ENCODE peak calls at places on chromosomes 7 and 10, in ten cellular contexts. M is activated CD4-positive, alpha-beta T cell treated with anti-CD3 and anti-CD28 coated beads, Interleukin-2, amount 50 U/mL, for 24 hours; H is nephron progenitor cell; V is GM04503; W is foreskin fibroblast; X is stimulated activated CD4-positive, alpha-beta T cell treated with anti-CD3 and anti-CD28 coated beads, TNF-alpha, amount 100 ng/mL, for 1 hour; K is activated CD8-positive, alpha-beta memory T cell treated with anti-CD3 and anti-CD28 coated beads, Interleukin-2, amount 50 U/mL, for 48 hours; B is cardiac muscle cell; Q is esophagus squamous epithelium; J is stimulated activated CD8-positive, alpha-beta memory T cell treated with anti-CD3 and anti-CD28 coated beads, Interleukin-7, amount 100 ng/mL, for 1 hour. N is an unnamed sample.

GRCh38 chr10:98963608-98964007 is 272.0 kb downstream of the HPSE2 start:
- DNase-seq in M (no peak), H (no peak), V (no peak), W (peak), X (no peak), K (no peak), B (no peak), Q (no peak), J (no peak), N (no peak)

GRCh38 chr10:113945075-113945686 is 90.7 kb downstream of the NHLRC2 start:
- DNase-seq in M (no peak), H (no peak), V (no peak), W (peak), X (no peak), K (no peak), B (peak), Q (no peak), J (no peak), N (no peak)

GRCh38 chr7:17275749-17276671 is 22.4 kb upstream of the AHR start:
- DNase-seq in M (no peak), H (no peak), V (peak), W (peak), X (no peak), K (no peak), B (peak), Q (no peak), J (no peak), N (no peak)

GRCh38 chr10:66629976-66630375 is 295.9 kb upstream of the LRRTM3 start:
- DNase-seq in M (no peak), H (no peak), V (no peak), W (no peak), X (no peak), K (no peak), B (no peak), Q (no peak), J (no peak), N (no peak)

GRCh38 chr7:5005066-5005465 is 40.6 kb upstream of the RBAK start:
- DNase-seq in M (no peak), H (no peak), V (no peak), W (no peak), X (no peak), K (no peak), B (peak), Q (no peak), J (no peak), N (no peak)

GRCh38 chr7:128743112-128743772 is 4.1 kb downstream of the CALU start:
- DNase-seq in M (no peak), H (no peak), V (no peak), W (no peak), X (no peak), K (no peak), B (peak), Q (no peak), J (no peak), N (no peak)

GRCh38 chr10:74645681-74646080 is 180.7 kb upstream of the KAT6B start:
- DNase-seq in M (no peak), H (no peak), V (no peak), W (no peak), X (no peak), K (no peak), B (no peak), Q (no peak), J (no peak), N (no peak)

GRCh38 chr7:151795168-151795754 is 81.7 kb downstream of the PRKAG2 start:
- DNase-seq in M (peak), H (no peak), V (no peak), W (no peak), X (peak), K (peak), B (no peak), Q (no peak), J (no peak), N (peak)

GRCh38 chr7:130221341-130221740 is 13.7 kb downstream of the SSMEM1 start:
- DNase-seq in M (no peak), H (no peak), V (no peak), W (no peak), X (no peak), K (no peak), B (no peak), Q (no peak), J (no peak), N (no peak)

N was measured in effector CD4-positive, alpha-beta T cell.